ENCODE peak calls at places on chromosomes 7 and 10, in five cellular contexts. J, T, N, C and O are unnamed samples.

GRCh38 chr7:2512179-2512644 is 7.4 kb upstream of the LFNG start:
- DNase-seq in J (no peak), T (no peak), C (no peak), N (no peak), O (no peak)

GRCh38 chr7:96314402-96315108 is 7.3 kb downstream of the SLC25A13 start:
- DNase-seq in C (no peak), N (no peak), T (no peak), J (no peak), O (peak)

GRCh38 chr7:52726493-52726892 is 308.9 kb upstream of the POM121L12 start:
- DNase-seq in N (no peak), J (peak), T (no peak), C (no peak), O (no peak)

GRCh38 chr7:28434510-28434909 is 22.2 kb downstream of the CREB5 start:
- DNase-seq in T (no peak), J (no peak), C (no peak), N (no peak), O (no peak)

GRCh38 chr10:46223064-46223480 is 63.7 kb upstream of the ANTXRL start:
- DNase-seq in T (no peak), C (no peak), N (peak), J (no peak), O (no peak)

GRCh38 chr10:7477538-7478334 is 66.9 kb upstream of the SFMBT2 start:
- DNase-seq in J (no peak), T (no peak), N (no peak), C (no peak), O (peak)

GRCh38 chr10:29740981-29741545 is 106.3 kb upstream of the SVIL start:
- DNase-seq in J (no peak), N (no peak), C (no peak), T (no peak), O (no peak)

GRCh38 chr10:79392020-79392398 is 44.7 kb downstream of the PPIF start:
- DNase-seq in C (no peak), J (no peak), T (no peak), N (no peak), O (no peak)

DNA sequence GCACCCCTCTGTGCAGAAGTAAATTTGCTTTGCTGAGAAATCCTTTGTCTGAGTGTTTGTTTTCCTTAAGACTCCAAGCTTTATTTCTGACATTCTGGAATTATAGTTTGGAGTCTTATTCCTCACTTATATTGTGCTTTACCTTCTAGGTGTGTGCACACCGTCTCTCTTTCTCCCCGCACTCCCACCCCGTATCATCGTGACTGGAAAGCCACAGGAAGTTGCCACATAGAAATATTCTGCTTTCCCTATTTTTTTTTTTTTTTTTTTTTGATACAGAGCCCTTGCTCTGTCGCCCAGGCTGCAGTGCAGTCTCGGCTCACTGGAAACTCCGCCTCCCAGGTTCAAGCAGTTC is 109.5 kb downstream of the PHF14 start:
- DNase-seq in C (no peak), T (no peak), N (no peak), J (no peak), O (no peak)
- H4K8ac ChIP-seq in C (no peak), T (no peak), N (no peak), J (no peak), O (no peak)

GRCh38 chr7:129877146-129877792 is 75.5 kb downstream of the UBE2H start:
- DNase-seq in N (no peak), C (no peak), J (peak), T (no peak), O (no peak)
- H2BK12ac ChIP-seq in N (no peak), C (no peak), J (no peak), T (no peak), O (no peak)

GRCh38 chr10:28733245-28733644 is 55.9 kb downstream of the BAMBI start:
- DNase-seq in T (no peak), N (no peak), J (no peak), C (no peak), O (no peak)

GRCh38 chr10:28737096-28737495 is 59.8 kb downstream of the BAMBI start:
- DNase-seq in C (no peak), N (no peak), T (no peak), J (no peak), O (no peak)

GRCh38 chr10:28738200-28738599 is 60.9 kb downstream of the BAMBI start:
- DNase-seq in C (no peak), J (no peak), T (no peak), N (no peak), O (no peak)

GRCh38 chr10:28733647-28734046 is 56.3 kb downstream of the BAMBI start:
- DNase-seq in J (no peak), N (no peak), T (no peak), C (no peak), O (no peak)

GRCh38 chr10:28734940-28735759 is 57.8 kb downstream of the BAMBI start:
- DNase-seq in C (peak), J (peak), T (no peak), N (no peak), O (peak)
- H3K27ac ChIP-seq in C (no peak), J (peak), T (no peak), N (no peak), O (peak)

GRCh38 chr7:128100949-128101713 is 69.9 kb upstream of the LRRC4 start:
- DNase-seq in J (no peak), C (no peak), T (no peak), N (no peak), O (no peak)
- H4K8ac ChIP-seq in J (no peak), C (no peak), T (no peak), N (no peak), O (no peak)

DNA sequence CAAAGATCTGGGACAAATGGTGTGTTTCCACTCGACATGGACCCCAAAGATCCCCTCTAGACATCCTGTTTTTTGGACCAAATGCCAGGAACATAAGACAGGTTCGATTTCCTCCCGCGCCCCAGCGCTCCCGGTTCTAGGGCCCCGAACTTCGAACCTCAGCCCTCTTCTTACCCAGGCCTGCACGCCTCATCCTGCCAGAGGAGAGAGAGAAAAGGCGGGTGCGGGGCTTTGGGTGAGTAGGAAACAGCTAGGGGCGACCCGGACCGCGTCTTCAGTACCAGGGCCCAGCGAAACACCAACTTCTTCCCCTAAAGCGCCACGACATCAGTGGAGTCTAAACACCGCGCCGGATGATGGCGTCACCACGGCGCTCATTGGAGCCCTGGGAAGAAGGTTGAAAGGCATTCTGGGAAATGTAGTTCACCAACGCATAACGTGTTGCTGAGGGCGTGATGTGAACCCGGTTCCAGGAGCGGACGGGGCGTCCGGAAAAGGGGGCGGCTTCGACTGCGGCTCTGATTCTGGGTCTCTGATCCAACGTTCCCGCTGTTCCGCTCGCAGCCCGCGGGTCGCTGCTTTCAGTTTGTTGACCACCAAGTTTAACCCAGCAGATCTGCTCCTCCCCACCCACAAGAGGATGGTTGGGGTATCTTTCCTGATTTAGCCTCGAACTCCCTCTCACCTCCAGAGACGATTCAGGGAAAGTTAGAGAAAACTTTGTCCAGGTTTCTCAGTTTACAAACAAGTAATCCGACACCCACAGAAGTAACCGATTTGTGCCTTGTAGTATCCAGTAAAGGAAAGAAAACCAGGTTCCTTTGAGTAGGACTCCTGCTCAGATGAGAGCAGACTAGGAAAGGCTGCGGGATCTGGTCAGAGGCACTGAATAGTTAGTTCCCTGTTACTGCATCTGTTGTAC is at the start of gene BET1:
- DNase-seq in C (peak), N (peak), T (peak), J (peak), O (peak)
- H2BK12ac ChIP-seq in C (no peak), N (no peak), T (no peak), J (no peak), O (no peak)

DNA sequence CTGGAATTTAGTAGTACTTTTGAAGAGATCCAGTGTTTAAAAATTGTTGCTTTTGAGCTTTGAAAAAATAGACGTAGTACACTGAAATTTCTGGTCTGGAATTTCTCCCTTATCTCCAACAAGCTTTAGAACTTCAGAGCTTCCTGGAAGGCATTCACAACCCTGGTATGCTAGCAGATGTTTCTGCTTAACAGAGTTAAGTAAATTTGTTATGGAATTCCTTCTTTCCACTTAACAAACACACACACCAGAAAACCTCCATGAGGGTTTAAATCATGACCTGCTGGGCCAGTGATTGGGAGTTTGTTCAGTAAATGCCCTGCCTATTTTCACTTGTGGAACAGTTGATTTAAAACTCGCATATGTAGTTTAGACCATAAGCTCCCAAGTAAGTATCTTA is 13.7 kb downstream of the ASB15 start:
- DNase-seq in T (no peak), J (peak), C (no peak), N (no peak), O (peak)
- H3K27ac ChIP-seq in T (no peak), J (no peak), C (no peak), N (no peak), O (peak)

GRCh38 chr7:43869898-43870240 is 552 bp upstream of the MRPS24 start:
- DNase-seq in J (peak), N (no peak), T (no peak), C (no peak), O (peak)

GRCh38 chr7:43871064-43871463 is 1.7 kb upstream of the MRPS24 start:
- DNase-seq in T (no peak), N (no peak), J (no peak), C (no peak), O (no peak)

GRCh38 chr7:43869018-43869897 is at the start of gene MRPS24:
- DNase-seq in T (peak), N (peak), J (peak), C (peak), O (peak)

GRCh38 chr7:43868681-43869017 is 668 bp downstream of the MRPS24 start:
- DNase-seq in J (no peak), T (no peak), C (no peak), N (no peak), O (no peak)

GRCh38 chr7:43870316-43870715 is 999 bp upstream of the MRPS24 start:
- DNase-seq in J (no peak), T (no peak), N (no peak), C (no peak), O (no peak)
- H4K8ac ChIP-seq in J (no peak), T (no peak), N (no peak), C (no peak), O (peak)

DNA sequence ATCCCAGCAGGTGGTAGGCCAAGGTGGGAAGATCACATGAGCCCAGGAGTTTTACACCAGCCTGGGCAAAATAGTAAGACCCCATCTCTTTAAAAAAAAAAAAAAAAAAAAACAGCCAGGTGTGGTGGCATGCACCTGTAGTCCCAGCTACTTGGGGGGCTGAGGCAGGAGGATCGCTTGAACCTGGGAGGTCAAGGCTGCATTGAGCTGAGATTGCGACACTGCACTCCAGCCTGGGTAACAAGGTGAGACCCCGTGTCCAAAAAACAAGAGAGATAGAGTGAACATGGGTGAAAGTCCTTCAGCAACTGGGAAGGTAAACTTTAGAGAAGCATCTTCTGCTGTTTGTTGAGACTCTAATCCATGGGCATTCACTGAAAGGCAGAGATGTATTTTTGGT is 6.3 kb upstream of the LAMTOR4 start:
- DNase-seq in J (no peak), N (no peak), C (no peak), T (no peak), O (no peak)
- H2BK12ac ChIP-seq in J (no peak), N (no peak), C (no peak), T (no peak), O (no peak)